ENCODE peak calls at places on chromosomes 12 and 14, in four cellular contexts. One of them, this sample, is unnamed. For H3K27me3, the result is how much of the 10 kb centered on the place peaks cover.

GRCh38 chr14:77372304-77372841 is 4.5 kb downstream of the TMED8 start:
- DNase-seq in breast epithelium: no peak
- DNase-seq in HCT116: no peak
- DNase-seq in spleen: no peak
- DNase-seq in this sample: no peak

GRCh38 chr12:111035578-111036301 is 115.4 kb upstream of the MYL2 start:
- DNase-seq in breast epithelium: no peak
- DNase-seq in HCT116: no peak
- DNase-seq in spleen: peak
- DNase-seq in this sample: no peak

GRCh38 chr12:26830358-26830757 is 2.6 kb downstream of the ITPR2 start:
- DNase-seq in breast epithelium: no peak
- DNase-seq in HCT116: no peak
- DNase-seq in spleen: no peak
- DNase-seq in this sample: no peak

GRCh38 chr12:27361372-27361771 is 28.7 kb downstream of the BMAL2 start:
- DNase-seq in breast epithelium: no peak
- DNase-seq in HCT116: no peak
- DNase-seq in spleen: no peak
- DNase-seq in this sample: no peak

GRCh38 chr12:668092-668481 is 4.8 kb upstream of the NINJ2 start:
- DNase-seq in breast epithelium: no peak
- DNase-seq in HCT116: no peak
- DNase-seq in spleen: no peak
- DNase-seq in this sample: no peak

GRCh38 chr12:6724409-6724797 is 557 bp downstream of the COPS7A start:
- DNase-seq in breast epithelium: no peak
- DNase-seq in HCT116: no peak
- DNase-seq in spleen: peak
- DNase-seq in this sample: peak

GRCh38 chr12:43836455-43836989 is 641 bp downstream of the TMEM117 start:
- DNase-seq in breast epithelium: no peak
- DNase-seq in HCT116: no peak
- DNase-seq in spleen: no peak
- DNase-seq in this sample: no peak

GRCh38 chr12:53991077-53991460 is 6.1 kb downstream of the HOXC10 start:
- DNase-seq in breast epithelium: no peak
- DNase-seq in HCT116: no peak
- DNase-seq in spleen: no peak
- DNase-seq in this sample: no peak

GRCh38 chr12:68157295-68157871 is 2.2 kb downstream of the IFNG start:
- DNase-seq in breast epithelium: no peak
- DNase-seq in HCT116: no peak
- DNase-seq in spleen: no peak
- DNase-seq in this sample: no peak

GRCh38 chr12:90938451-90938850 is 16.5 kb downstream of the CCER1 start:
- DNase-seq in breast epithelium: no peak
- DNase-seq in HCT116: no peak
- DNase-seq in spleen: no peak
- DNase-seq in this sample: no peak

GRCh38 chr14:84401631-84402030 is 1128.3 kb upstream of the FLRT2 start:
- DNase-seq in breast epithelium: no peak
- DNase-seq in HCT116: no peak
- DNase-seq in spleen: no peak
- DNase-seq in this sample: no peak

GRCh38 chr14:67806228-67806627 is 10.2 kb downstream of the ZFYVE26 start:
- DNase-seq in breast epithelium: no peak
- DNase-seq in HCT116: no peak
- DNase-seq in spleen: no peak
- DNase-seq in this sample: no peak

GRCh38 chr12:121568971-121569808 is 11.6 kb downstream of the KDM2B start:
- DNase-seq in breast epithelium: no peak
- DNase-seq in HCT116: no peak
- DNase-seq in spleen: no peak
- DNase-seq in this sample: peak

GRCh38 chr12:39239484-39240143 is 203.3 kb downstream of the KIF21A start:
- DNase-seq in breast epithelium: no peak
- DNase-seq in HCT116: no peak
- DNase-seq in spleen: no peak
- DNase-seq in this sample: peak

GRCh38 chr12:71107976-71108749 is 49.6 kb downstream of the TSPAN8 start:
- DNase-seq in breast epithelium: no peak
- DNase-seq in HCT116: no peak
- DNase-seq in spleen: no peak
- DNase-seq in this sample: no peak

GRCh38 chr12:99381992-99382391 is 265.6 kb upstream of the GARIN6 start:
- DNase-seq in breast epithelium: no peak
- DNase-seq in HCT116: no peak
- DNase-seq in spleen: no peak
- DNase-seq in this sample: no peak

GRCh38 chr14:74949211-74949610 is 6.2 kb downstream of the PGF start:
- DNase-seq in breast epithelium: no peak
- DNase-seq in HCT116: no peak
- DNase-seq in spleen: no peak
- DNase-seq in this sample: no peak

GRCh38 chr12:6626654-6627283 is 9.0 kb downstream of the LPAR5 start:
- DNase-seq in breast epithelium: no peak
- DNase-seq in HCT116: no peak
- DNase-seq in spleen: no peak
- DNase-seq in this sample: no peak

GRCh38 chr14:67569651-67570290 is 30.3 kb downstream of the PIGH start:
- DNase-seq in breast epithelium: no peak
- DNase-seq in HCT116: no peak
- DNase-seq in spleen: peak
- DNase-seq in this sample: no peak

GRCh38 chr12:27542628-27543027 is 18.6 kb downstream of the PPFIBP1 start:
- DNase-seq in breast epithelium: no peak
- DNase-seq in HCT116: no peak
- DNase-seq in spleen: no peak
- DNase-seq in this sample: no peak

GRCh38 chr14:90500665-90501370 is 104.0 kb downstream of the CALM1 start:
- DNase-seq in breast epithelium: no peak
- DNase-seq in HCT116: no peak
- DNase-seq in spleen: peak
- DNase-seq in this sample: no peak

GRCh38 chr14:80567905-80568512 is 356.7 kb upstream of the DIO2 start:
- DNase-seq in breast epithelium: no peak
- DNase-seq in HCT116: peak
- DNase-seq in spleen: no peak
- DNase-seq in this sample: no peak

GRCh38 chr12:97939141-97939540 is 476.5 kb downstream of the RMST start:
- DNase-seq in breast epithelium: peak
- DNase-seq in HCT116: no peak
- DNase-seq in spleen: no peak
- DNase-seq in this sample: no peak

GRCh38 chr14:74979442-74980397 is 23.0 kb upstream of the EIF2B2 start:
- DNase-seq in breast epithelium: no peak
- DNase-seq in HCT116: no peak
- DNase-seq in spleen: no peak
- DNase-seq in this sample: no peak

DNA sequence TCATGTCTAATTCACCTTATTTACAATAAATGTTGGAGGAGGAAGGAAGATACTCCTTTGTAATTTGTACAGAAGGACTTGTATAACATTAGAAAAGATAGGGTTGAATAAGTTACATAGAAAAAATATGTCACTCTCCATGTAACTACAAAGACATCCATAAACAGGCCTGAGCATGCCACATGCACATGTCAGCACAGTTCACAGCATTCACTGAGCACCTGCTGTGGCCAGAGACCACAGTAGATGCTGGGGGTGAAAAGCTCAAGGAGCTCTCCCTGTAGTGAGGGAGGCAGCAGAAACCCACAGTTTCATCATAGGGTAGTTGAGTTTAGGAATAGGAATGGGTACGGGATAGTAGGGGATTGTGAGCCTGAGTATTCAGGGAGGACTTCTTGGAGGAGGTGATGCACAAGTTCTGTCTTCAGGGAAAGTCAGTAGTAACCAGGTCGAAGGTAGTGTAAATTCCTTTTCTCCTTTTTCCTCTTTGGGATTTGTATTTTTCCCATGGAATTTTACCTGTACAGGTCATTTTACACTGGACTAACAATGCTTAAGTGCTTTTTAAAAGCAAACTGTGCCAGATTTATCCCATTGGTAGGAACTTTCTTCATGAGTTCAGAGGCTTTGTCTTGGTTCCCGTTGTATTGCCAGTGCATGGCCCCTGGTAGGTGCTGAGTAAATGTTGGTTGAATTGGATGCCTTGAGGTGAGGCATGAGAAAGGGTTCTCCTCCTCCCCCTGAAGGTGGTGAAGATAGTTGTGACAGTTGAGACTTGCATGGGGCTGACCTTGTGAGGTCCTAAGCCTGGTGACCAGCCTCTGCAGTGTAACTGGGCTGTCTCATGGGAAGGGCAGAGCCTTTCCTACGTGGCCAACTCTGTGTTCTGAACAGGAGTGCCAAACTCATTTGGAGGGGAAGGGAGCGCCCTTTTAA is 20.2 kb downstream of the PRKCH start:
- DNase-seq in breast epithelium: no peak
- DNase-seq in HCT116: no peak
- DNase-seq in spleen: no peak
- DNase-seq in this sample: no peak
- TF ChIP-seq POLR2A in breast epithelium: no peak
- TF ChIP-seq POLR2A in HCT116: no peak
- TF ChIP-seq POLR2A in spleen: no peak
- TF ChIP-seq POLR2A in this sample: no peak

GRCh38 chr14:103662029-103662428 is 33.0 kb downstream of the KLC1 start:
- DNase-seq in breast epithelium: no peak
- DNase-seq in HCT116: no peak
- DNase-seq in spleen: no peak
- DNase-seq in this sample: no peak

GRCh38 chr14:103656758-103657133 is 27.7 kb downstream of the KLC1 start:
- DNase-seq in breast epithelium: no peak
- DNase-seq in HCT116: no peak
- DNase-seq in spleen: no peak
- DNase-seq in this sample: no peak

GRCh38 chr14:103657466-103657865 is 28.5 kb downstream of the KLC1 start:
- DNase-seq in breast epithelium: no peak
- DNase-seq in HCT116: no peak
- DNase-seq in spleen: no peak
- DNase-seq in this sample: no peak

GRCh38 chr14:103662591-103662990 is 33.6 kb downstream of the KLC1 start:
- DNase-seq in breast epithelium: no peak
- DNase-seq in HCT116: no peak
- DNase-seq in spleen: no peak
- DNase-seq in this sample: no peak

GRCh38 chr14:103659631-103660030 is 30.6 kb downstream of the KLC1 start:
- DNase-seq in breast epithelium: no peak
- DNase-seq in HCT116: no peak
- DNase-seq in spleen: no peak
- DNase-seq in this sample: no peak
- TF ChIP-seq POLR2AphosphoS5 in breast epithelium: no peak
- TF ChIP-seq POLR2AphosphoS5 in HCT116: no peak
- TF ChIP-seq POLR2AphosphoS5 in spleen: no peak
- TF ChIP-seq POLR2AphosphoS5 in this sample: no peak

DNA sequence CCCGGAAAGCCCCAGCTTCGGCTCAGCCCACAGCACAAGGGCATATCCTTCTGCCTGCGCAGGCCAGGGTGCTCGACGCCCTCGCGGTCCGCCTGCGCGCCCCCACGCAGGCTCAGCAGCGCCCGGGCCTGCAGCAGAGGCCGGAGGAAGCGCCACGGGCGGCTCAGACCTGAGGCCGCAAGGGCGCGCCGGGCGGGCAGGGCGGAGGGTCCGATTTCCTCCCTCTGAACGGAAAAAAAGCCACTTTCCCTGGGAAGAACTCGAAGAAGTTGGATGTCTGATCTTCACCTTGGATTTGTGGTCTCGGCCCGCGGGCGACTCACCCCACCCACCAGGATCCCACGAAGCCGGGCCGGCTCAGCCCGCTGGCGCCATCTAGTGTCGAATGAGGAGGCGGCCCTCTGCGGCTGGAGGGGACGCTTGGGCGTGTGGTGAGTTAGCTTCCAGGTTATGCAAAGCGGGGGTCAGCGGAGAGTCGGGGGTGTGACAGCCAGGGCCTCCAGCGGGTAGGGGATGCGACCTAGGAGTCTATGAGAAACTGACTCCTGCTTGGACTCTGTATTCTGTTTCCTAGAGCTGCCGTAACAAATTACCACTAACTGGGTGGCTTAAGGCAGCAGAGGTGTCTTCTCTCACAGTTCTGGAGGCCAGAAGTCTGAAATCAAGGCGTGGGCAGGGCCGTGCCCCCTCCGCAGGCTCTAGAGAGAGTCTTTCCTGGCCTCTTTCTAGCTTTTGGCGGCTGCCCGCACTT is 40.0 kb upstream of the SRSF5 start:
- DNase-seq in breast epithelium: peak
- DNase-seq in HCT116: no peak
- DNase-seq in spleen: peak
- DNase-seq in this sample: peak
- H3K27me3 ChIP-seq in breast epithelium: under half
- H3K27me3 ChIP-seq in HCT116: under half
- H3K27me3 ChIP-seq in spleen: under half
- H3K27me3 ChIP-seq in this sample: under half

GRCh38 chr12:132639996-132640520 is 21.5 kb downstream of the P2RX2 start:
- DNase-seq in breast epithelium: no peak
- DNase-seq in HCT116: no peak
- DNase-seq in spleen: peak
- DNase-seq in this sample: no peak

GRCh38 chr12:132641811-132642650 is 23.5 kb downstream of the P2RX2 start:
- DNase-seq in breast epithelium: no peak
- DNase-seq in HCT116: no peak
- DNase-seq in spleen: peak
- DNase-seq in this sample: no peak

GRCh38 chr12:132640936-132641335 is 22.4 kb downstream of the P2RX2 start:
- DNase-seq in breast epithelium: no peak
- DNase-seq in HCT116: no peak
- DNase-seq in spleen: no peak
- DNase-seq in this sample: no peak

GRCh38 chr12:132637811-132638210 is 19.2 kb downstream of the P2RX2 start:
- DNase-seq in breast epithelium: no peak
- DNase-seq in HCT116: no peak
- DNase-seq in spleen: peak
- DNase-seq in this sample: no peak

DNA sequence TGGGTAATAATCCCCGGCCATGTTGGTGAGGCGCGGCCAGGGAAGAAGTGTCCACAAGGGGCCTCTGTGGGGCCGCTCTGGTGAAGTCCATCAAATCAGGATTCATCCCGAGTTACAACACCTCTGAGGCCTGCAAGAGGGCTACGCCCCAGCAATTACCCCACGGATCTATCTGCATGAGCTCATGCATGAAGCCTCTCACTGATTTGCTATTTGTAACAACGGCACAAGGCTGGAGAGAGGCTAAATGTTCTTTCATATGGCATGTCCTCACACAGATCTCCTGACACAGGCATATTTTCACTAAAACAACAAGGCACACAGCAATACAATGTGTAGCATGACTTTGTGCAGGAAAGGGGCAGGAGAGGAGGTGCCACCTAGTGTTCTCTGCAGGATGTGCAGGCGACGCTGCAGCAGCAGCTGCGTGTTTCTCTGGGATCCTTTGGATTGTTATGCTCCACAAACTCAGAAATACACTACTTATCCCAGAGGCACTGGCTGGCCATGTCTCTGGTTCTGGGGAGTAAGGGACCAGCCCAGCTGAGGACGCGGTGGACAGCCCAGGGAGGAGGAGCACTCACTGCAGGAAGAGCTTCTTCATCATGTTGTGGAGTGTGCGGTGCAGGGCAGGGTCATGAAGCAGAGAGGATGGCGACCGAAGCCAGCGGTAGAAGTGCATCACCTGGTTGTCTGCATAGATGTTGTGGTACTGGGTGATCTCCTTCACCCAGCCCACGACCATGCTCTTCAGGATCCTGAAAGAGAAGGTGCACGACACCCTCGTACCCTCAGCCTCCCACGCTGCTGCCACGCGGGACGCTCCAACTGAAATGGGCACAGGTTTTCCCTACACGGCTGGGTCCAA is 20.2 kb downstream of the P2RX2 start:
- DNase-seq in breast epithelium: no peak
- DNase-seq in HCT116: no peak
- DNase-seq in spleen: peak
- DNase-seq in this sample: no peak
- TF ChIP-seq POLR2A in breast epithelium: no peak
- TF ChIP-seq POLR2A in HCT116: no peak
- TF ChIP-seq POLR2A in spleen: no peak
- TF ChIP-seq POLR2A in this sample: no peak

This sample was measured in transverse colon.